ENCODE peak calls at places on chromosomes 5 and 9, in six cellular contexts. F is H1, W is HCT116, Z is K562, B is HepG2, S is GM12878. D is an unnamed sample.

GRCh38 chr5:100889165-100889564 is 13.9 kb downstream of the ST8SIA4 start:
- DNase-seq in F (no peak), W (no peak), Z (no peak), B (no peak), S (no peak), D (no peak)

GRCh38 chr5:83368317-83368716 is 103.2 kb upstream of the VCAN start:
- DNase-seq in F (no peak), W (peak), Z (no peak), B (no peak), S (no peak), D (no peak)

GRCh38 chr5:142316051-142316450 is 8.8 kb downstream of the SPRY4 start:
- DNase-seq in F (no peak), W (no peak), Z (no peak), B (no peak), S (no peak), D (peak)

GRCh38 chr9:129235041-129235930 is 57.2 kb upstream of the IER5L start:
- DNase-seq in F (no peak), W (no peak), Z (no peak), B (no peak), S (no peak), D (no peak)

GRCh38 chr5:178460598-178461425 is 129.4 kb downstream of the COL23A1 start:
- DNase-seq in F (peak), W (peak), Z (peak), B (peak), S (no peak), D (peak)

GRCh38 chr5:146290318-146290717 is 48.3 kb upstream of the POU4F3 start:
- DNase-seq in F (no peak), W (no peak), Z (no peak), B (no peak), S (no peak), D (no peak)

GRCh38 chr5:167982-168660 is 23.2 kb upstream of the LRRC14B start:
- DNase-seq in F (no peak), W (no peak), Z (no peak), B (no peak), S (no peak), D (no peak)

GRCh38 chr5:75281716-75282465 is 45.2 kb upstream of the ANKRD31 start:
- DNase-seq in F (no peak), W (peak), Z (no peak), B (peak), S (no peak), D (no peak)

GRCh38 chr9:14345586-14346237 is 31.8 kb upstream of the NFIB start:
- DNase-seq in F (peak), W (no peak), Z (no peak), B (no peak), S (no peak), D (peak)

GRCh38 chr5:176816791-176817272 is 6.5 kb downstream of the UNC5A start:
- DNase-seq in F (peak), W (no peak), Z (no peak), B (no peak), S (no peak), D (no peak)

GRCh38 chr9:126304207-126304945 is 22.3 kb upstream of the MVB12B start:
- DNase-seq in F (no peak), W (no peak), Z (no peak), B (peak), S (no peak), D (no peak)

GRCh38 chr9:69292078-69292477 is 32.9 kb upstream of the ENTREP1 start:
- DNase-seq in F (no peak), W (peak), Z (peak), B (peak), S (no peak), D (no peak)

GRCh38 chr5:75522025-75522424 is 10.3 kb downstream of the POLK start:
- DNase-seq in F (no peak), W (no peak), Z (no peak), B (no peak), S (no peak), D (no peak)

GRCh38 chr9:121744687-121745395 is 93.4 kb downstream of the DAB2IP start:
- DNase-seq in F (no peak), W (no peak), Z (no peak), B (peak), S (no peak), D (no peak)

GRCh38 chr5:108461628-108462367 is 79.9 kb upstream of the FBXL17 start:
- DNase-seq in F (no peak), W (no peak), Z (no peak), B (no peak), S (no peak), D (no peak)

GRCh38 chr5:27947088-27947487 is 908.7 kb upstream of the CDH9 start:
- DNase-seq in F (no peak), W (no peak), Z (no peak), B (no peak), S (no peak), D (no peak)

GRCh38 chr9:131630206-131630831 is 85.0 kb downstream of the PRRT1B start:
- DNase-seq in F (no peak), W (no peak), Z (no peak), B (no peak), S (peak), D (no peak)

GRCh38 chr9:16598316-16598715 is 272.2 kb downstream of the BNC2 start:
- DNase-seq in F (no peak), W (no peak), Z (no peak), B (no peak), S (no peak), D (no peak)

GRCh38 chr5:22238047-22238446 is 615.1 kb downstream of the CDH12 start:
- DNase-seq in F (no peak), W (no peak), Z (no peak), B (no peak), S (no peak), D (no peak)

GRCh38 chr9:69370430-69370829 is 45.4 kb downstream of the ENTREP1 start:
- DNase-seq in F (no peak), W (no peak), Z (no peak), B (no peak), S (no peak), D (no peak)

GRCh38 chr9:93432964-93433363 is 18.5 kb upstream of the FAM120A start:
- DNase-seq in F (no peak), W (no peak), Z (no peak), B (no peak), S (no peak), D (no peak)

GRCh38 chr5:3809455-3809854 is 213.8 kb downstream of the IRX1 start:
- DNase-seq in F (no peak), W (no peak), Z (no peak), B (no peak), S (no peak), D (no peak)

GRCh38 chr5:34517249-34517648 is 138.9 kb upstream of the RAI14 start:
- DNase-seq in F (no peak), W (no peak), Z (no peak), B (no peak), S (no peak), D (no peak)

GRCh38 chr5:150159741-150160179 is 4.1 kb upstream of the PDGFRB start:
- DNase-seq in F (no peak), W (no peak), Z (peak), B (no peak), S (no peak), D (peak)

GRCh38 chr5:124628251-124628650 is 118.2 kb downstream of the ZNF608 start:
- DNase-seq in F (no peak), W (no peak), Z (no peak), B (no peak), S (no peak), D (no peak)

GRCh38 chr5:176785184-176786145 is 24.9 kb upstream of the UNC5A start:
- DNase-seq in F (no peak), W (no peak), Z (no peak), B (no peak), S (no peak), D (no peak)

GRCh38 chr5:94429566-94429965 is 188.8 kb downstream of the KIAA0825 start:
- DNase-seq in F (no peak), W (no peak), Z (no peak), B (no peak), S (no peak), D (no peak)

GRCh38 chr5:29079771-29080170 is 2041.4 kb upstream of the CDH9 start:
- DNase-seq in F (peak), W (no peak), Z (peak), B (no peak), S (no peak), D (peak)

GRCh38 chr5:158898185-158899177 is 201.2 kb downstream of the EBF1 start:
- DNase-seq in F (no peak), W (no peak), Z (no peak), B (no peak), S (no peak), D (no peak)

GRCh38 chr5:112533315-112533867 is 114.3 kb upstream of the EPB41L4A start:
- DNase-seq in F (no peak), W (peak), Z (no peak), B (peak), S (no peak), D (no peak)

GRCh38 chr5:36877667-36878420 is 1.3 kb downstream of the NIPBL start:
- DNase-seq in F (no peak), W (peak), Z (peak), B (peak), S (no peak), D (peak)

GRCh38 chr9:116152390-116152789 is 1.2 kb upstream of the PAPPA start:
- DNase-seq in F (no peak), W (no peak), Z (peak), B (peak), S (no peak), D (peak)

GRCh38 chr9:134622896-134623407 is 18.7 kb upstream of the COL5A1 start:
- DNase-seq in F (no peak), W (no peak), Z (no peak), B (no peak), S (no peak), D (no peak)

GRCh38 chr9:89743216-89743575 is 138.4 kb downstream of the GADD45G start:
- DNase-seq in F (no peak), W (no peak), Z (no peak), B (no peak), S (peak), D (no peak)

GRCh38 chr5:136036293-136036911 is 7.6 kb downstream of the TGFBI start:
- DNase-seq in F (no peak), W (no peak), Z (no peak), B (no peak), S (no peak), D (no peak)

GRCh38 chr5:175657593-175658271 is at the start of gene HRH2:
- DNase-seq in F (peak), W (no peak), Z (no peak), B (no peak), S (no peak), D (peak)
- TF ChIP-seq POLR2AphosphoS5 in F (no peak), W (no peak), Z (no peak), B (no peak), S (no peak), D (no peak)

DNA sequence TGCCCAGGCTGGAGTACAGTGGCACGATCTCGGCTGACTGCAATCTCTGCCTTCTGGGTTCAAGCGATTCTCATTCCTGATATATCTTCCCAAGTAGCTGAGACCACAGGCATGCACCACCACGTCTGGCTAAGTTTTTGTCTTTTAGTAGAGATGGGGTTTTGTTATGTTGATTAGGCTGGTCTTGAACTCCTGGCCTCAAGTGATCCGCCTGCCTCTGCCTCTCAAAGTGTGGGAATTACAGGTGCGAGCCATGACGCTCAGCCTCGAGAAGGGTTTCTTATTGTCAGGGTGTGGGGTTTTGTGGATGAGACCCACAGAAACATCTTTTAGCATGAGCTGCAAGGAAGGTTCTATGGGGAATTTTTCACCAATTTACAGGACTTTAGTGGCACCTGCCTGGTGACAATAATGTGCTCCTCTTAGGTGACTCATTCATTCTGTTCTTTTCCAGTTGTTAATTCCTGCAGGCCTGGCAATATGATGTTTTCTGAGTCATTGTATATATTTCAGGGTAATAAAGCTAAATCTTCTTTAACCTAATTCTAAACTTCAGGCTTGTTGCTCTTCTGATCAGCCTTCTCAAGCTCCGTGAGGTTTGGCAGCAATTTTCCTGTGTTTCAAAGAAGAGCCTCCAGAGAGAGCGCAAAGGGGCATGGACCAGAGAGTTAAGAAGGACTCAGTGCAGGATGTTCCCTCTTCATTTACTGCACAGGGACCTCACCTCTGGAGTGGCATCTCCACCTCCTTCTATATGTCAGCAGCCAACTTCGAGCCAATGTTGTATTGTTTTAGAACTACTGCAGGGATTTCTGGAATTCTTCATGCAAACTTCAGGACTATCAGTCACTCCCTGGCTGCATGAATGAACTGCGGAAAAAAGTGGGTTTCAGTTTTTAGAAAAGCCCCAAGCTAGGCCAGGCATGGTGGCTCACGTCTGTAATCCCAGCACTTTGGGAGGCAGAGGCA is 77.8 kb upstream of the ZNF618 start:
- DNase-seq in F (peak), W (no peak), Z (no peak), B (no peak), S (no peak), D (no peak)
- TF ChIP-seq RAD21 in F (no peak), W (no peak), Z (no peak), B (no peak), S (no peak), D (no peak)

DNA sequence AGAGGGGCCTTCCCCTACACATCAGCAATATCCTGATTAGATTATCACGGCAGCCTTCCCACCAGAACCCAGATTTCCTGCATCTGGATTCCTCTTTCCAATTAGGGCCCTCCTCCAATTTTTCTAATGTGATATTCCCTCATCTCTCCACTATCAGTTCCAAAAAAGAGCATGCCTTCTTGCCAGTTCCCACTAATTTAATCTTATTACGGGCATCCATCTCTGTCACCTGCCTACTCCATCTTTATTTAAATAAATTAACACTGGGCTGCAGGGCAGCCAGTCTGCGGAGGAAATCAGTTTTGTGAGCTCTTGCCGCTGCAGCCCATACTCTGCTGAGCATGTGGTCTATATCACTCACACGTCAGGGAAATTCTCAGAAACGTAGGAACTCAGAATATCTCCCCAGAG is 16.6 kb upstream of the FBP2 start:
- DNase-seq in F (no peak), W (no peak), Z (no peak), B (no peak), S (no peak), D (peak)
- TF ChIP-seq POLR2AphosphoS5 in F (no peak), W (no peak), Z (no peak), B (no peak), S (no peak), D (peak)

DNA sequence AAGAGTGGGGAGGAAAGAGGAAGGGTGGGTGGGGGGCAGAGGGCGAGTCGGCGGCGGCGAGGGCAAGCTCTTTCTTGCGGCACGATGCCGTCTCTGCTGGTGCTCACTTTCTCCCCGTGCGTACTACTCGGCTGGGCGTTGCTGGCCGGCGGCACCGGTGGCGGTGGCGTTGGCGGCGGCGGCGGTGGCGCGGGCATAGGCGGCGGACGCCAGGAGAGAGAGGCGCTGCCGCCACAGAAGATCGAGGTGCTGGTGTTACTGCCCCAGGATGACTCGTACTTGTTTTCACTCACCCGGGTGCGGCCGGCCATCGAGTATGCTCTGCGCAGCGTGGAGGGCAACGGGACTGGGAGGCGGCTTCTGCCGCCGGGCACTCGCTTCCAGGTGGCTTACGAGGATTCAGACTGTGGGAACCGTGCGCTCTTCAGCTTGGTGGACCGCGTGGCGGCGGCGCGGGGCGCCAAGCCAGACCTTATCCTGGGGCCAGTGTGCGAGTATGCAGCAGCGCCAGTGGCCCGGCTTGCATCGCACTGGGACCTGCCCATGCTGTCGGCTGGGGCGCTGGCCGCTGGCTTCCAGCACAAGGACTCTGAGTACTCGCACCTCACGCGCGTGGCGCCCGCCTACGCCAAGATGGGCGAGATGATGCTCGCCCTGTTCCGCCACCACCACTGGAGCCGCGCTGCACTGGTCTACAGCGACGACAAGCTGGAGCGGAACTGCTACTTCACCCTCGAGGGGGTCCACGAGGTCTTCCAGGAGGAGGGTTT is 757 bp downstream of the NPR3 start:
- DNase-seq in F (peak), W (no peak), Z (no peak), B (no peak), S (no peak), D (peak)
- TF ChIP-seq RAD21 in F (no peak), W (no peak), Z (no peak), B (no peak), S (no peak), D (no peak)

GRCh38 chr5:127849436-127849835 is 146.2 kb downstream of the CCDC192 start:
- DNase-seq in F (no peak), W (no peak), Z (no peak), B (no peak), S (no peak), D (no peak)

GRCh38 chr5:127849891-127850290 is 146.7 kb downstream of the CCDC192 start:
- DNase-seq in F (no peak), W (no peak), Z (no peak), B (no peak), S (no peak), D (no peak)

GRCh38 chr5:127854520-127854919 is 151.3 kb downstream of the CCDC192 start:
- DNase-seq in F (no peak), W (no peak), Z (no peak), B (no peak), S (no peak), D (no peak)

GRCh38 chr5:127848098-127848497 is 144.9 kb downstream of the CCDC192 start:
- DNase-seq in F (no peak), W (no peak), Z (no peak), B (no peak), S (no peak), D (no peak)

GRCh38 chr5:127851964-127852363 is 148.8 kb downstream of the CCDC192 start:
- DNase-seq in F (no peak), W (no peak), Z (no peak), B (no peak), S (no peak), D (no peak)
- TF ChIP-seq POLR2AphosphoS5 in F (no peak), W (no peak), Z (no peak), B (no peak), S (no peak), D (no peak)

GRCh38 chr9:113359385-113359784 is 10.0 kb downstream of the BSPRY start:
- DNase-seq in F (no peak), W (no peak), Z (no peak), B (no peak), S (no peak), D (no peak)

GRCh38 chr9:113360242-113360842 is 11.0 kb downstream of the BSPRY start:
- DNase-seq in F (no peak), W (no peak), Z (no peak), B (no peak), S (no peak), D (no peak)

GRCh38 chr9:113352411-113352810 is 3.1 kb downstream of the BSPRY start:
- DNase-seq in F (no peak), W (no peak), Z (peak), B (no peak), S (no peak), D (no peak)

GRCh38 chr9:113355197-113355596 is 5.9 kb downstream of the BSPRY start:
- DNase-seq in F (no peak), W (no peak), Z (peak), B (peak), S (no peak), D (no peak)

GRCh38 chr9:113356686-113357292 is 7.4 kb downstream of the BSPRY start:
- DNase-seq in F (no peak), W (no peak), Z (no peak), B (no peak), S (no peak), D (no peak)
- TF ChIP-seq RAD21 in F (no peak), W (no peak), Z (no peak), B (no peak), S (no peak), D (no peak)

GRCh38 chr9:118401551-118401950 is 697.3 kb downstream of the TLR4 start:
- DNase-seq in F (no peak), W (no peak), Z (no peak), B (no peak), S (no peak), D (no peak)
- TF ChIP-seq POLR2AphosphoS5 in F (no peak), W (no peak), Z (no peak), B (no peak), S (no peak), D (no peak)

GRCh38 chr9:25481377-25481776 is 196.9 kb downstream of the TUSC1 start:
- DNase-seq in F (no peak), W (no peak), Z (no peak), B (no peak), S (no peak), D (no peak)
- TF ChIP-seq RAD21 in F (no peak), W (no peak), Z (no peak), B (no peak), S (no peak), D (no peak)